ENCODE peak calls at places on chromosomes 11 and 22, in ten cellular contexts. A, V, Y, M, W, L, H, U, B and Q are unnamed samples.

GRCh38 chr22:19996694-19997384 is 19.8 kb downstream of the ARVCF start:
- DNase-seq in U (no peak), B (peak; percentile 15), V (no peak), Y (no peak), L (no peak), H (no peak), A (no peak), W (no peak), M (no peak), Q (no peak)

GRCh38 chr22:46024136-46024840 is 47.3 kb upstream of the WNT7B start:
- DNase-seq in Y (no peak), W (no peak), V (no peak), H (no peak), B (no peak), U (peak; percentile 25), L (no peak), A (no peak), M (peak; percentile 48), Q (no peak)

GRCh38 chr11:123213307-123213708 is 18.3 kb upstream of the CLMP start:
- DNase-seq in A (no peak), U (no peak), V (no peak), B (no peak), H (no peak), M (no peak), L (no peak), Y (no peak), W (no peak), Q (no peak)

GRCh38 chr22:36374603-36375024 is 13.2 kb downstream of the MYH9 start:
- DNase-seq in A (no peak), B (peak; percentile 29), H (no peak), W (no peak), U (no peak), Y (no peak), V (no peak), L (no peak), M (no peak), Q (no peak)

GRCh38 chr11:72672839-72673238 is 1.4 kb downstream of the PDE2A start:
- DNase-seq in W (no peak), M (no peak), U (no peak), L (no peak), B (no peak), V (no peak), A (no peak), Y (no peak), H (no peak), Q (no peak)

GRCh38 chr11:68912254-68912653 is 8.6 kb downstream of the IGHMBP2 start:
- DNase-seq in Y (no peak), L (no peak), M (no peak), A (no peak), W (no peak), H (no peak), V (no peak), U (no peak), B (no peak), Q (no peak)

GRCh38 chr22:46031561-46031960 is 54.6 kb upstream of the WNT7B start:
- DNase-seq in W (no peak), B (no peak), A (no peak), V (no peak), Y (no peak), H (no peak), M (no peak), U (no peak), L (no peak), Q (no peak)

GRCh38 chr22:24155597-24156145 is 25.6 kb upstream of the SUSD2 start:
- DNase-seq in V (peak; percentile 74), Y (peak; percentile 68), L (peak; percentile 80), W (peak; percentile 82), H (no peak), B (peak; percentile 87), M (peak; percentile 94), A (peak; percentile 93), U (peak; percentile 90), Q (peak; percentile 90)

GRCh38 chr11:611001-611996 is 4.5 kb downstream of the IRF7 start:
- DNase-seq in W (no peak), V (no peak), Y (no peak), H (no peak), M (no peak), B (no peak), L (no peak), A (peak; percentile 83), U (no peak), Q (no peak)

GRCh38 chr11:120867024-120867423 is 156.9 kb upstream of the TBCEL start:
- DNase-seq in B (no peak), L (no peak), V (no peak), U (no peak), Y (no peak), M (no peak), W (no peak), A (no peak), H (no peak), Q (no peak)

DNA sequence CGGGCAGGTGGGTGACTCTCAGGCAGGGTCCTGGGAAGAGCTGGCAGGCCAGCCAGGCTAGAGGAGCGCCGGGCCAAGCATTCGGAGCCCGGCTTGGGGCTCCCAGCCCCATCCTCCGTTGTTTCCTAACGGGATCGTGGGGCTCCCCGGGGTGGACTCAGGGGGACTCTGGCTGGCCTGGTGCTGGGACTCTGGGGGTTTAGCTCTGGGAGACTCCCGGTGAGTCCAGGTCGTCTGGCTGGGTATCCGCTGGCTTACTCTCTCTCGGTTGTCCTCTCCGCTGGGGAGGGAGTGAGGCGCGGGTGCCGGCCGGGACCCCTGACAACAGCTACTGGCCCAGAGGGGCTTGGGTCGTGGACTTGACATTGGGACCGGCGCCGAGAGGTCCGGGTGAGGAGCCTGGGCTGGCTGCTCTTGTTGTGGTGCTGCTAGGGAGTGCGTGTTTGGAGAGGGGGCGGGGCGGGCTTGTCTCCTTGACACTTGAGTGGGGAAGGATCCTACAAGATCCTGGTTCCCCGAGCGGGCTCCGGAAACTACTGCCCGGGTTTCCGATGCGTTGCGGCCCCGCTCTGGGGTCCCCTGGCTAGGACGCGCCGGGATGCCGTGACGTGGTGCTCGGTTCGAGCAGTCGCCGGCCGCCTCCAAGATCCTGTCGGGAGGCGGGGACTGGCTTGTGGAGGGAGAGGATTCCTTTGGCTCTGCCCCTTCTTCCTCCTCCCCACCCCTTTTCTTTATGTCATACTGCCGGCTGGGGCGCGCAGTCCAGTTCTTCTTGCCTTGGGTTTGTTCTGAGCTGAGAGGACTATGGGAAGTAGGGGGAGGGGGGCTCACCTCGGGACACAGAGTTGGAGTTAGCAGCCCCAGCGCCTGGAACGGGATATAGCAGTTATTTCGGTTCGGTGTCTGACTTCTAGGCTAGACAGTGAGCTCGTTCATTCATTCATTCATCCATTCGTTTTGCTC is 585 bp downstream of the EMSY start:
- DNase-seq in V (peak; percentile 80), A (peak; percentile 94), L (peak; percentile 95), Y (peak; percentile 32), B (peak; percentile 72), H (peak; percentile 81), W (peak; percentile 92), U (peak; percentile 78), M (peak; percentile 87), Q (peak; percentile 89)
- TF ChIP-seq CTCF in V (no peak), A (no peak), L (peak; percentile 33), Y (no peak), B (no peak), H (peak; percentile 60), W (peak; percentile 2), U (no peak), M (no peak), Q (no peak)

DNA sequence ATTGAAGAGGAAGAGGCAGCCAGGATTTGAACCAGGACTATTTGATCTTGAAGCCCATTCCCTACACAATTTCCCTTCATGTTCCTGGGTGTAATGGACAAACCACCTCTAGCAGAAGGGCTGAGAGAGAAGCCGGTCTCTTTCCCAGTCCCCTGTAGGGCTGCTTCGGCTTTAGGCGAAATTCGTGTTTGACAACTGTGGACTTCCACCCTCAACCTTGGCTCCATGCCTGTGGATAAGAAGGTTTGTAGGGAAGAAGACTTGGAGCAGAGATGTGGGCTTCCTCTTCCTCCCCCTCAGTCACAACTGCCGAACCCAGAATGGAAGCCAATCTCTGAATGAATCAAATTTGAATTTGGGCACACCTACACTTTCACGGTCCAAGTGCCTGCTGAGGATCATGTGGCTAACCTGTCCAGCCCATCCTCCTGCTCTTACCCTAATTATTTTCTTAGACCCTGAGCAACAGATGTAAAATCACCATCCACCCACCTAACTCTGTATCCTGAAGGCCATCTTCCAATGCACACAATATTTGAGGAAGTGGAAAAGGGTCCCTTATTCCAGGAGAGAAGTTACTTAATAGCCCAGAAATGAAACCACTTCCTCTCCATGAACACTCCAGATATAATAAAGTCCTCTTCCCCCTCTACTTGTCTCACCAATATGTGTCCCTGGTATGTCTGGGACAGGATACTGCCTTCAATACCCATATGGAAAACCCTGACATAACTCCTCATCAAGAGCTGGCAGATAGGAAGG is 10.1 kb upstream of the SCN2B start:
- DNase-seq in A (peak; percentile 9), M (no peak), U (no peak), V (no peak), H (no peak), B (no peak), L (no peak), Y (no peak), W (no peak), Q (no peak)
- TF ChIP-seq CTCF in A (no peak), M (no peak), U (no peak), V (no peak), H (no peak), B (no peak), L (no peak), Y (no peak), W (no peak), Q (no peak)

GRCh38 chr22:43498856-43499253 is 87.0 kb downstream of the MPPED1 start:
- DNase-seq in M (no peak), A (no peak), V (no peak), U (no peak), B (no peak), W (no peak), L (no peak), Y (no peak), H (no peak), Q (no peak)
- TF ChIP-seq CTCF in M (no peak), A (no peak), V (no peak), U (no peak), B (no peak), W (no peak), L (no peak), Y (no peak), H (no peak), Q (no peak)

GRCh38 chr11:74086242-74086884 is 77.5 kb upstream of the UCP3 start:
- DNase-seq in V (no peak), A (no peak), B (no peak), M (no peak), Y (no peak), U (no peak), H (no peak), L (no peak), W (no peak), Q (no peak)

GRCh38 chr11:74094393-74094792 is 76.4 kb downstream of the C2CD3 start:
- DNase-seq in M (no peak), W (no peak), A (no peak), U (no peak), L (no peak), V (no peak), B (no peak), H (no peak), Y (no peak), Q (no peak)

GRCh38 chr11:74091549-74091948 is 79.3 kb downstream of the C2CD3 start:
- DNase-seq in H (no peak), Y (no peak), L (no peak), M (no peak), W (no peak), U (no peak), A (no peak), B (no peak), V (no peak), Q (no peak)

GRCh38 chr11:74092425-74092824 is 78.4 kb downstream of the C2CD3 start:
- DNase-seq in Y (no peak), V (no peak), A (no peak), H (no peak), W (no peak), B (no peak), M (no peak), L (no peak), U (no peak), Q (no peak)

GRCh38 chr11:74090701-74091100 is 80.1 kb downstream of the C2CD3 start:
- DNase-seq in A (no peak), H (no peak), B (no peak), W (peak; percentile 31), Y (peak; percentile 14), U (no peak), L (peak; percentile 13), M (no peak), V (no peak), Q (no peak)
- TF ChIP-seq CTCF in A (no peak), H (no peak), B (peak; percentile 46), W (peak; percentile 8), Y (peak; percentile 45), U (no peak), L (peak; percentile 12), M (no peak), V (peak; percentile 30), Q (peak; percentile 27)